ENCODE peak calls at places on chromosomes 13 and 19, in six cellular contexts. W is stimulated activated CD4-positive, alpha-beta T cell treated with anti-CD3 and anti-CD28 coated beads, Interleukin-1b, Interleukin-23, amount 100 ng/mL, for 48 hours; Z is effector CD4-positive, alpha-beta T cell; S is non-pigmented ciliary epithelial cell; X is Daoy; V is substantia nigra. P is an unnamed sample.

GRCh38 chr13:113883314-113883811 is 19.5 kb upstream of the GAS6 start:
- DNase-seq in X (no peak), S (no peak), V (no peak), Z (no peak), W (no peak), P (no peak)

GRCh38 chr13:98981596-98982195 is 3.8 kb upstream of the DOCK9 start:
- DNase-seq in X (peak), W (no peak), Z (no peak), V (no peak), S (no peak), P (no peak)

GRCh38 chr13:45242070-45242469 is 41.2 kb upstream of the KCTD4 start:
- DNase-seq in V (no peak), S (no peak), Z (no peak), W (no peak), X (peak), P (peak)

GRCh38 chr13:60707878-60708277 is 310.9 kb downstream of the TDRD3 start:
- DNase-seq in S (no peak), W (no peak), Z (no peak), V (no peak), X (no peak), P (no peak)

GRCh38 chr13:99316224-99316623 is 9.0 kb upstream of the GPR183 start:
- DNase-seq in V (no peak), S (no peak), W (no peak), X (no peak), Z (no peak), P (no peak)

GRCh38 chr19:49921871-49922755 is 6.9 kb upstream of the ATF5 start:
- DNase-seq in X (no peak), V (no peak), Z (no peak), W (peak), S (peak), P (no peak)

GRCh38 chr13:77511552-77511951 is 24.0 kb upstream of the SCEL start:
- DNase-seq in W (no peak), Z (no peak), V (no peak), X (peak), S (no peak), P (no peak)

GRCh38 chr19:56639217-56639616 is 3.7 kb upstream of the SMIM17 start:
- DNase-seq in Z (no peak), X (peak), W (no peak), S (peak), V (no peak), P (no peak)

GRCh38 chr19:38543807-38544568 is 73.8 kb downstream of the MAP4K1 start:
- DNase-seq in X (peak), V (peak), W (peak), S (peak), Z (no peak), P (no peak)

GRCh38 chr13:93752506-93752905 is 525.9 kb downstream of the GPC6 start:
- DNase-seq in Z (no peak), W (no peak), X (no peak), S (no peak), V (no peak), P (no peak)